ENCODE peak calls at places on chromosomes 5 and 9, in five cellular contexts. F is mammary epithelial cell; V is CD8-positive, alpha-beta T cell; R is heart left ventricle; N is HepG2. W is an unnamed sample. For H3K4me1, the result is how much of the 10 kb centered on the place peaks cover.

GRCh38 chr5:127878174-127878750 is 175.1 kb downstream of the CCDC192 start:
- DNase-seq in F (peak), V (no peak), R (no peak), N (peak), W (no peak)

GRCh38 chr5:97838214-97838613 is 655.2 kb upstream of the RIOK2 start:
- DNase-seq in F (peak), V (no peak), R (no peak), N (no peak), W (no peak)

GRCh38 chr9:77022783-77023440 is 3.5 kb downstream of the FOXB2 start:
- DNase-seq in F (no peak), V (no peak), R (no peak), N (no peak), W (no peak)

GRCh38 chr9:36092509-36093215 is 43.9 kb upstream of the GLIPR2 start:
- DNase-seq in F (no peak), V (no peak), R (no peak), N (no peak), W (no peak)

GRCh38 chr5:33369470-33370134 is 71.2 kb upstream of the TARS1 start:
- DNase-seq in F (no peak), V (no peak), R (no peak), N (no peak), W (no peak)

GRCh38 chr5:37900692-37901091 is 60.9 kb upstream of the GDNF start:
- DNase-seq in F (peak), V (no peak), R (peak), N (peak), W (no peak)

GRCh38 chr5:11273180-11273882 is 512.3 kb upstream of the DAP start:
- DNase-seq in F (no peak), V (no peak), R (no peak), N (no peak), W (no peak)

GRCh38 chr9:118252027-118252426 is 547.8 kb downstream of the TLR4 start:
- DNase-seq in F (no peak), V (no peak), R (no peak), N (no peak), W (no peak)

GRCh38 chr5:142426676-142427364 is 102.0 kb upstream of the SPRY4 start:
- DNase-seq in F (no peak), V (peak), R (no peak), N (no peak), W (no peak)

GRCh38 chr5:7425830-7426229 is 29.9 kb downstream of the ADCY2 start:
- DNase-seq in F (no peak), V (no peak), R (no peak), N (no peak), W (no peak)

GRCh38 chr5:89282038-89282831 is 399.3 kb upstream of the MEF2C start:
- DNase-seq in F (no peak), V (no peak), R (no peak), N (no peak), W (no peak)

GRCh38 chr5:107964722-107965121 is 294.0 kb upstream of the EFNA5 start:
- DNase-seq in F (no peak), V (no peak), R (no peak), N (no peak), W (no peak)

GRCh38 chr5:71492817-71493615 is 37.6 kb downstream of the BDP1 start:
- DNase-seq in F (no peak), V (no peak), R (no peak), N (no peak), W (no peak)

GRCh38 chr5:19047277-19047676 is 940.7 kb downstream of the CDH18 start:
- DNase-seq in F (no peak), V (no peak), R (no peak), N (no peak), W (no peak)

GRCh38 chr9:113909421-113909820 is 33.3 kb downstream of the ZNF618 start:
- DNase-seq in F (no peak), V (no peak), R (no peak), N (no peak), W (no peak)

GRCh38 chr9:126222363-126222834 is 104.2 kb upstream of the MVB12B start:
- DNase-seq in F (no peak), V (no peak), R (no peak), N (no peak), W (no peak)

GRCh38 chr9:32387256-32387655 is 2.8 kb downstream of the ACO1 start:
- DNase-seq in F (no peak), V (no peak), R (no peak), N (no peak), W (no peak)

GRCh38 chr5:1930880-1931589 is 48.3 kb upstream of the IRX4 start:
- DNase-seq in F (peak), V (no peak), R (peak), N (no peak), W (no peak)

GRCh38 chr9:37262410-37262809 is 142.0 kb downstream of the ZCCHC7 start:
- DNase-seq in F (peak), V (no peak), R (no peak), N (no peak), W (no peak)

GRCh38 chr5:142201471-142201887 is 92.9 kb downstream of the NDFIP1 start:
- DNase-seq in F (peak), V (no peak), R (no peak), N (no peak), W (no peak)

GRCh38 chr5:6457592-6457991 is 8.9 kb downstream of the UBE2QL1 start:
- DNase-seq in F (no peak), V (peak), R (no peak), N (no peak), W (no peak)

GRCh38 chr9:36572515-36573418 is at the start of gene MELK:
- DNase-seq in F (peak), V (peak), R (peak), N (peak), W (peak)

GRCh38 chr5:83839788-83840187 is 119.1 kb upstream of the HAPLN1 start:
- DNase-seq in F (no peak), V (no peak), R (no peak), N (no peak), W (no peak)

GRCh38 chr5:75054110-75054930 is 2.0 kb upstream of the GCNT4 start:
- DNase-seq in F (no peak), V (no peak), R (no peak), N (no peak), W (no peak)

GRCh38 chr9:127803507-127804352 is 1.0 kb downstream of the FPGS start:
- DNase-seq in F (peak), V (no peak), R (no peak), N (no peak), W (peak)

GRCh38 chr5:170302729-170303501 is 5.3 kb upstream of the LCP2 start:
- DNase-seq in F (no peak), V (peak), R (peak), N (no peak), W (no peak)

GRCh38 chr5:156427315-156427714 is 100.4 kb downstream of the SGCD start:
- DNase-seq in F (no peak), V (no peak), R (no peak), N (no peak), W (no peak)

GRCh38 chr5:1513326-1514026 is 10.3 kb downstream of the LPCAT1 start:
- DNase-seq in F (no peak), V (peak), R (no peak), N (no peak), W (peak)

GRCh38 chr5:39193553-39194465 is 25.6 kb downstream of the FYB1 start:
- DNase-seq in F (no peak), V (no peak), R (no peak), N (no peak), W (no peak)

DNA sequence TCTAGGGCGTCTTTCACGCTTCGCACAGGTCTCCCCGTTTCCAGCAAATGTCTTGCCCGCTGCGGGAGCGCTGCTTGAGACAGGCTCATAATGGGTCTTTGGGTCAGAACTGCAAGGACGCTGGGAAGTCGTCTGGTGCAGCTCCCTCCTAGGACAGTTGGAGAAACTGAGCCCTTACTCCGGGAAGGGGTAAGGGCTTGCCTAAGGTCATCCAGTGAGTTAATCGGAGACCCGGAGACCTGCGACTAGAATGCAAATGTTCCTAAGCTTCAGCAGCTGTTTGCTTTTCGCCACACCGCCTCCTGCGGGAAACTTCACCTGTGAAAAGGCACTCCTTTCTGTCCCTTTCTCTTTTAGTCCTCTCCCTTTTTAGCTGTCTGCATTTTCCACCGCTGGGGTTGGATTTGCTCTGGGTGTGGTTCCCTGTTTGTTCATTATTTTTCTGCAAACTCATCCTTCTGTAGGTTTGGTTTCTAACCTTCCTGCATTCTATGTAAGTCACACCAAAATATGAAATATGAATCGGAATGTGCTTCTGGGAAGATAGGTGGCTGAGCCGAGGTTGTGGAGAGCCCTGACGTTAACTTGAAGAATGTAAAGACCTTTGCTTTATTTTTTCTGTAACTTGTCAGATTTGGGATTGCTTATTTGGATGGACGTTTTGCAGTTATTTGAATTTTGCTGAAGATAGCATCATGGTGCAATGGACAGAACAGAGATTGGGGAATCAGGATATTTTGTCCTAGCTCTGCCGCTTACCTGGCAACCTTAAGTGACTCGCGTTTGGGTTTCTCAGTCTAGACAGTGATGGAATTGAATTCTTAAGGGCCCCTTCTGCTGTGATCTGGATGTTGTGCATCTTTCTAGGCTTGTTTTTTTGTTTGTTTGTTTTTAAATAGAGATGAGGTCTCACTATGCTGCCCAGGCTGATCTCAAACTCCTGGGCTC is 909 bp downstream of the SLC36A1 start:
- DNase-seq in F (peak), V (no peak), R (no peak), N (peak), W (no peak)
- TF ChIP-seq CTCF in F (peak), V (no peak), R (no peak), N (peak), W (no peak)

DNA sequence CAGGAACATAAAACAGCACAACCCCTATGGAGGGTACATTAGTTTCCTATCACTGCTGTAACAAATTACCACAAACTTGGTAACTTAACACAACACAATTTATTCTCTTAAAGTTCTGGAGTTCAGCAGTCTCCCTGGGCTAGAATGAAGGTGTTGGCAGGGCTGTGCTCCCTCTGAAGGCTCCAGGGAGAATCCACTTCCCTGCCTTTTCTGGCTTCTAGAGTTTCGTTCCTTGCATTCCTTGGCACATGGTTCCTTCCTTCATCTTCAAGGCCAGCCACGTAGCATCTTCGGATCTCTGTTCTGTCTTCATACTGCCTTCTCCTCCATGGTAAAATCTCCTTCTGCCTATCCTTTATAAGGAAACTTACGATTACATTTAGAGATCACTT is 25.0 kb upstream of the GSN start:
- DNase-seq in F (no peak), V (no peak), R (no peak), N (no peak), W (no peak)
- H3K27ac ChIP-seq in F (no peak), V (no peak), R (no peak), N (no peak), W (peak)

DNA sequence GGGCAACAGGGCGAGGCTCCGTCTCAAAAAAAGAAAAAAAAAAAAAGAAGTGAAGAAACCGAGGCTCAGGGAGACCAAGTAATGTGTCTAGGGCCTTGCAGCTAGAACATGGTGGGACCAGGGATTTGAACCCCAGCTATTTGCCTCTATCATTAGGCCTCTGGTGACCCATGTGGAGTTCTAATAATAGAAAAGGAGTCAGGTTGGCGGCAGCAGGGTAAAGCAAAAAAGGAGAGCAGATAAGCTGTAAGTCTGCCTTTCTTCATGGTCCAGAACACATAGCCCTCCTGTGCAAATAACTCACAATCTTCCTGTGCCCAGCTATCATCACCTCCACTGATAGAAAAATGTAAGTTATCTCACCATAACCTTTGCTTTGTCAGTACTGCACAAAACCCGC is 4.5 kb downstream of the FABP6 start:
- DNase-seq in F (no peak), V (no peak), R (no peak), N (no peak), W (no peak)
- H3K4me1 ChIP-seq in F (under half), V (under half), R (under half), N (under half), W (under half)

GRCh38 chr9:75979362-75979761 is 88.9 kb downstream of the PCSK5 start:
- DNase-seq in F (no peak), V (no peak), R (no peak), N (peak), W (no peak)
- TF ChIP-seq CTCF in F (peak), V (no peak), R (no peak), N (peak), W (no peak)

GRCh38 chr9:105702207-105702606 is 7.9 kb downstream of the TMEM38B start:
- DNase-seq in F (no peak), V (no peak), R (no peak), N (no peak), W (no peak)

GRCh38 chr9:105708405-105708804 is 14.1 kb downstream of the TMEM38B start:
- DNase-seq in F (no peak), V (no peak), R (no peak), N (no peak), W (no peak)

GRCh38 chr9:105700598-105701544 is 6.5 kb downstream of the TMEM38B start:
- DNase-seq in F (no peak), V (no peak), R (no peak), N (no peak), W (no peak)

GRCh38 chr9:105710638-105711037 is 16.3 kb downstream of the TMEM38B start:
- DNase-seq in F (no peak), V (no peak), R (no peak), N (no peak), W (no peak)

DNA sequence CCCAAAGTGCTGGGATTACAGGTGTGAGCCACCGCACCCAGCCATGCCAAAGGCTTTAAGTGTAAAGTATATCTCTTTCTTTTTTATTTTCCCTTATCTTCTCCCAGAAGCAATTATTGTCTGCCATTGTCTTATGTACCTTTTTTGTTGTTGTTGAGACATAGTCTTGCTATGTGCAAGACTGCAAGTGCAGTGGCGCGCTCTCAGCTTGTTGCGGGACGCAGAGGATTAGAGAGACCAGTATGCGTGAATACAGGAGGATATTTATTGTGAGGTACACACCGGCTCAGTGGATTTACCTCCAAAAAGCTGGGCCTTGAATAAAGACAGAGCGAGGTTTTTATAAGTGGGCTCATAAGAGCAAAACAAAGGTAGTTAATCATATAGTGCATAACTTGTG is 11.8 kb downstream of the TMEM38B start:
- DNase-seq in F (no peak), V (no peak), R (no peak), N (no peak), W (no peak)
- H3K27ac ChIP-seq in F (no peak), V (no peak), R (no peak), N (no peak), W (no peak)